ENCODE peak calls at places on chromosomes 13 and 19, in six cellular contexts. C is Kasumi-1, J is NCI-H2029 treated with DMSO at 0.1 percent for 48 hours, Y is bronchial epithelial cell, A is substantia nigra, S is skeletal muscle cell. K is an unnamed sample.

GRCh38 chr13:33262069-33262487 is 23.5 kb downstream of the STARD13 start:
- DNase-seq in S (no peak), C (no peak), J (no peak), Y (peak; percentile 95), A (no peak), K (no peak)

GRCh38 chr19:13015361-13016231 is 20.3 kb downstream of the NFIX start:
- DNase-seq in S (no peak), C (no peak), J (no peak), Y (no peak), A (no peak), K (no peak)

GRCh38 chr19:6076675-6077463 is 33.4 kb downstream of the RFX2 start:
- DNase-seq in Y (peak; percentile 78), J (no peak), S (peak; percentile 63), C (no peak), A (no peak), K (peak; percentile 98)

GRCh38 chr19:34082289-34083077 is 89.8 kb upstream of the LSM14A start:
- DNase-seq in J (no peak), S (no peak), Y (no peak), C (no peak), A (no peak), K (peak; percentile 15)

GRCh38 chr19:36973844-36974195 is 57.7 kb downstream of the ZNF568 start:
- DNase-seq in S (no peak), Y (no peak), C (no peak), J (no peak), A (no peak), K (no peak)

GRCh38 chr13:39321578-39321977 is 281.4 kb downstream of the LHFPL6 start:
- DNase-seq in S (peak; percentile 56), C (no peak), J (no peak), A (no peak), Y (no peak), K (no peak)

GRCh38 chr13:50131998-50132936 is 117.0 kb downstream of the KCNRG start:
- DNase-seq in J (no peak), A (no peak), Y (no peak), S (no peak), C (no peak), K (no peak)

GRCh38 chr13:47546265-47546962 is 454.7 kb downstream of the SUCLA2 start:
- DNase-seq in Y (no peak), C (no peak), A (no peak), S (no peak), J (no peak), K (no peak)

GRCh38 chr13:80047406-80047805 is 293.5 kb downstream of the SPRY2 start:
- DNase-seq in S (peak; percentile 53), Y (peak; percentile 31), A (no peak), C (no peak), J (no peak), K (no peak)

GRCh38 chr19:16095071-16095571 is 16.6 kb upstream of the RAB8A start:
- DNase-seq in S (no peak), J (no peak), C (no peak), Y (no peak), A (no peak), K (no peak)

GRCh38 chr19:44998025-44998424 is 3.2 kb upstream of the RELB start:
- DNase-seq in A (no peak), J (no peak), S (no peak), Y (no peak), C (no peak), K (no peak)

GRCh38 chr19:5018224-5019015 is 49.5 kb downstream of the KDM4B start:
- DNase-seq in A (no peak), J (no peak), C (no peak), S (no peak), Y (no peak), K (no peak)

GRCh38 chr13:48222358-48223015 is 10.5 kb upstream of the ITM2B start:
- DNase-seq in S (no peak), A (no peak), J (no peak), Y (peak; percentile 72), C (no peak), K (no peak)

GRCh38 chr19:1624458-1624857 is 19.2 kb upstream of the UQCR11 start:
- DNase-seq in A (no peak), S (peak; percentile 12), C (peak; percentile 59), Y (peak; percentile 29), J (no peak), K (no peak)

GRCh38 chr19:47112166-47112663 is 1.4 kb downstream of the ZC3H4 start:
- DNase-seq in S (peak; percentile 48), A (peak; percentile 82), Y (peak; percentile 39), C (peak; percentile 73), J (peak; percentile 79), K (peak; percentile 46)

GRCh38 chr13:48892311-48892710 is 83.4 kb upstream of the FNDC3A start:
- DNase-seq in C (peak; percentile 11), A (no peak), J (no peak), Y (peak; percentile 99), S (peak; percentile 91), K (peak; percentile 55)

GRCh38 chr13:80962855-80963254 is 621.9 kb upstream of the SPRY2 start:
- DNase-seq in S (peak; percentile 17), A (no peak), J (no peak), C (no peak), Y (no peak), K (no peak)

GRCh38 chr19:48654299-48655059 is 8.5 kb upstream of the CA11 start:
- DNase-seq in Y (no peak), A (no peak), J (no peak), S (no peak), C (no peak), K (no peak)

GRCh38 chr13:73593199-73593765 is 534.5 kb downstream of the KLF5 start:
- DNase-seq in J (no peak), A (no peak), Y (no peak), S (no peak), C (no peak), K (no peak)

K was measured in GM04503.